ENCODE peak calls at places on chromosomes 4 and X, in five cellular contexts. One of them, this sample, is unnamed. For H3K9me3, the result is how much of the 10 kb centered on the place peaks cover.

GRCh38 chr4:11799182-11799581 is 370.5 kb upstream of the HS3ST1 start:
- DNase-seq in heart left ventricle: no peak
- DNase-seq in stomach: peak
- DNase-seq in tibial nerve: no peak
- DNase-seq in uterus: no peak
- DNase-seq in this sample: no peak

GRCh38 chr4:114466299-114466698 is 132.3 kb upstream of the UGT8 start:
- DNase-seq in heart left ventricle: no peak
- DNase-seq in stomach: no peak
- DNase-seq in tibial nerve: no peak
- DNase-seq in uterus: no peak
- DNase-seq in this sample: no peak

GRCh38 chr4:175308236-175308635 is 390.1 kb downstream of the ADAM29 start:
- DNase-seq in heart left ventricle: no peak
- DNase-seq in stomach: no peak
- DNase-seq in tibial nerve: no peak
- DNase-seq in uterus: no peak
- DNase-seq in this sample: no peak

GRCh38 chr4:174383783-174384182 is 100.1 kb downstream of the CEP44 start:
- DNase-seq in heart left ventricle: no peak
- DNase-seq in stomach: no peak
- DNase-seq in tibial nerve: no peak
- DNase-seq in uterus: no peak
- DNase-seq in this sample: no peak

GRCh38 chr4:48449151-48449550 is 34.0 kb upstream of the SLC10A4 start:
- DNase-seq in heart left ventricle: no peak
- DNase-seq in stomach: no peak
- DNase-seq in tibial nerve: no peak
- DNase-seq in uterus: no peak
- DNase-seq in this sample: no peak

GRCh38 chr4:165537028-165537648 is 158.3 kb downstream of the CPE start:
- DNase-seq in heart left ventricle: no peak
- DNase-seq in stomach: no peak
- DNase-seq in tibial nerve: no peak
- DNase-seq in uterus: no peak
- DNase-seq in this sample: no peak

GRCh38 chr4:147246096-147246495 is 234.8 kb upstream of the EDNRA start:
- DNase-seq in heart left ventricle: no peak
- DNase-seq in stomach: no peak
- DNase-seq in tibial nerve: no peak
- DNase-seq in uterus: no peak
- DNase-seq in this sample: no peak

GRCh38 chr4:78784255-78784654 is 8.1 kb downstream of the BMP2K start:
- DNase-seq in heart left ventricle: no peak
- DNase-seq in stomach: no peak
- DNase-seq in tibial nerve: no peak
- DNase-seq in uterus: no peak
- DNase-seq in this sample: no peak

GRCh38 chr4:156196722-156197121 is 243.1 kb upstream of the CTSO start:
- DNase-seq in heart left ventricle: no peak
- DNase-seq in stomach: no peak
- DNase-seq in tibial nerve: no peak
- DNase-seq in uterus: no peak
- DNase-seq in this sample: no peak

GRCh38 chrX:13131511-13132137 is 87.2 kb upstream of the FAM9C start:
- DNase-seq in heart left ventricle: no peak
- DNase-seq in stomach: no peak
- DNase-seq in tibial nerve: no peak
- DNase-seq in uterus: no peak
- DNase-seq in this sample: no peak

GRCh38 chrX:107537815-107538214 is 88.4 kb downstream of the FRMPD3 start:
- DNase-seq in heart left ventricle: no peak
- DNase-seq in stomach: peak
- DNase-seq in tibial nerve: no peak
- DNase-seq in uterus: no peak
- DNase-seq in this sample: no peak

GRCh38 chr4:76689079-76689817 is 208.7 kb downstream of the SOWAHB start:
- DNase-seq in heart left ventricle: peak
- DNase-seq in stomach: peak
- DNase-seq in tibial nerve: no peak
- DNase-seq in uterus: peak
- DNase-seq in this sample: no peak

GRCh38 chr4:143784567-143784966 is 84.1 kb upstream of the FREM3 start:
- DNase-seq in heart left ventricle: no peak
- DNase-seq in stomach: no peak
- DNase-seq in tibial nerve: no peak
- DNase-seq in uterus: no peak
- DNase-seq in this sample: no peak

GRCh38 chrX:150363561-150364346 is 637 bp downstream of the MAMLD1 start:
- DNase-seq in heart left ventricle: peak
- DNase-seq in stomach: no peak
- DNase-seq in tibial nerve: peak
- DNase-seq in uterus: no peak
- DNase-seq in this sample: no peak

GRCh38 chrX:153909024-153909979 is 4.8 kb downstream of the AVPR2 start:
- DNase-seq in heart left ventricle: peak
- DNase-seq in stomach: no peak
- DNase-seq in tibial nerve: no peak
- DNase-seq in uterus: no peak
- DNase-seq in this sample: no peak

GRCh38 chr4:112523008-112523440 is 7.0 kb upstream of the NEUROG2 start:
- DNase-seq in heart left ventricle: peak
- DNase-seq in stomach: no peak
- DNase-seq in tibial nerve: no peak
- DNase-seq in uterus: no peak
- DNase-seq in this sample: no peak

GRCh38 chr4:101400096-101400495 is 52.8 kb upstream of the PPP3CA start:
- DNase-seq in heart left ventricle: no peak
- DNase-seq in stomach: no peak
- DNase-seq in tibial nerve: no peak
- DNase-seq in uterus: no peak
- DNase-seq in this sample: no peak

GRCh38 chr4:76364763-76365162 is 56.2 kb downstream of the CCDC158 start:
- DNase-seq in heart left ventricle: no peak
- DNase-seq in stomach: no peak
- DNase-seq in tibial nerve: no peak
- DNase-seq in uterus: no peak
- DNase-seq in this sample: no peak

GRCh38 chr4:12852338-12853307 is 631.5 kb downstream of the RAB28 start:
- DNase-seq in heart left ventricle: no peak
- DNase-seq in stomach: no peak
- DNase-seq in tibial nerve: no peak
- DNase-seq in uterus: peak
- DNase-seq in this sample: no peak

GRCh38 chr4:116925900-116926457 is 159.4 kb downstream of the TRAM1L1 start:
- DNase-seq in heart left ventricle: no peak
- DNase-seq in stomach: peak
- DNase-seq in tibial nerve: no peak
- DNase-seq in uterus: no peak
- DNase-seq in this sample: no peak

GRCh38 chrX:100413231-100413630 is 3.2 kb upstream of the PCDH19 start:
- DNase-seq in heart left ventricle: no peak
- DNase-seq in stomach: peak
- DNase-seq in tibial nerve: peak
- DNase-seq in uterus: no peak
- DNase-seq in this sample: no peak

GRCh38 chrX:23554304-23554703 is 113.0 kb upstream of the PRDX4 start:
- DNase-seq in heart left ventricle: no peak
- DNase-seq in stomach: no peak
- DNase-seq in tibial nerve: no peak
- DNase-seq in uterus: no peak
- DNase-seq in this sample: no peak

GRCh38 chr4:1177274-1178141 is 5.1 kb upstream of the SPON2 start:
- DNase-seq in heart left ventricle: peak
- DNase-seq in stomach: peak
- DNase-seq in tibial nerve: no peak
- DNase-seq in uterus: no peak
- DNase-seq in this sample: peak

GRCh38 chr4:30461218-30461617 is 259.0 kb upstream of the PCDH7 start:
- DNase-seq in heart left ventricle: no peak
- DNase-seq in stomach: no peak
- DNase-seq in tibial nerve: no peak
- DNase-seq in uterus: no peak
- DNase-seq in this sample: no peak

GRCh38 chrX:118066867-118067515 is 49.6 kb downstream of the KLHL13 start:
- DNase-seq in heart left ventricle: no peak
- DNase-seq in stomach: no peak
- DNase-seq in tibial nerve: no peak
- DNase-seq in uterus: no peak
- DNase-seq in this sample: no peak

GRCh38 chrX:11212741-11213140 is 80.5 kb upstream of the AMELX start:
- DNase-seq in heart left ventricle: no peak
- DNase-seq in stomach: no peak
- DNase-seq in tibial nerve: no peak
- DNase-seq in uterus: no peak
- DNase-seq in this sample: no peak

GRCh38 chrX:152070186-152070585 is 68.2 kb downstream of the MAGEA10 start:
- DNase-seq in heart left ventricle: no peak
- DNase-seq in stomach: no peak
- DNase-seq in tibial nerve: no peak
- DNase-seq in uterus: no peak
- DNase-seq in this sample: no peak

GRCh38 chr4:113080050-113080449 is 30.6 kb downstream of the ANK2 start:
- DNase-seq in heart left ventricle: no peak
- DNase-seq in stomach: no peak
- DNase-seq in tibial nerve: no peak
- DNase-seq in uterus: no peak
- DNase-seq in this sample: no peak

GRCh38 chr4:3010998-3011397 is 47.6 kb downstream of the GRK4 start:
- DNase-seq in heart left ventricle: no peak
- DNase-seq in stomach: no peak
- DNase-seq in tibial nerve: no peak
- DNase-seq in uterus: peak
- DNase-seq in this sample: no peak

GRCh38 chr4:82469776-82470345 is 39.5 kb downstream of the ENOPH1 start:
- DNase-seq in heart left ventricle: no peak
- DNase-seq in stomach: no peak
- DNase-seq in tibial nerve: no peak
- DNase-seq in uterus: no peak
- DNase-seq in this sample: no peak

GRCh38 chrX:103376118-103376978 is at the start of gene BEX3:
- DNase-seq in heart left ventricle: peak
- DNase-seq in stomach: peak
- DNase-seq in tibial nerve: peak
- DNase-seq in uterus: peak
- DNase-seq in this sample: no peak
- TF ChIP-seq POLR2A in heart left ventricle: no peak
- TF ChIP-seq POLR2A in stomach: no peak
- TF ChIP-seq POLR2A in tibial nerve: peak
- TF ChIP-seq POLR2A in uterus: peak
- TF ChIP-seq POLR2A in this sample: no peak

GRCh38 chrX:40248822-40249221 is 151.1 kb upstream of the BCOR start:
- DNase-seq in heart left ventricle: no peak
- DNase-seq in stomach: no peak
- DNase-seq in tibial nerve: no peak
- DNase-seq in uterus: no peak
- DNase-seq in this sample: no peak

GRCh38 chrX:40245411-40246140 is 147.8 kb upstream of the BCOR start:
- DNase-seq in heart left ventricle: no peak
- DNase-seq in stomach: no peak
- DNase-seq in tibial nerve: no peak
- DNase-seq in uterus: peak
- DNase-seq in this sample: no peak

GRCh38 chrX:40247382-40247781 is 149.6 kb upstream of the BCOR start:
- DNase-seq in heart left ventricle: no peak
- DNase-seq in stomach: no peak
- DNase-seq in tibial nerve: no peak
- DNase-seq in uterus: no peak
- DNase-seq in this sample: no peak

GRCh38 chrX:40247848-40248622 is 150.3 kb upstream of the BCOR start:
- DNase-seq in heart left ventricle: no peak
- DNase-seq in stomach: no peak
- DNase-seq in tibial nerve: no peak
- DNase-seq in uterus: no peak
- DNase-seq in this sample: no peak

DNA sequence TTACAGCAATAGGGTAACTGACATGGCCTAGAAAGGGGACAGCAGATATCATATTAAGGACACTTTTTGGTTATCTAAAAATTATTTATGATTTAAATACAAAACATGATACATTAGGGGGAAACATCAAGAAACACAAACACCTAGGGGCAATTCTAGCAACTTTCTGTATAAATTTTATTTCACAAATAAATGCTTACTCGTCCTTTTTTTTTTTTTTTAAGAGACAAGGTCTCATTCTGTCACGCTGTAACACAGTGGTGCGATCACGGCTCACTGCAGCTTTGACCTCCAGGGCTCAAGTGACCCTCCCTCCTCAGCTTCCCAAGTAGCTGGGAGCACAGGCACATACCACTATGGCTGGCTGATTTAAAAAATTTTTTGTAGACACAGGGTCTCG is 151.8 kb upstream of the BCOR start:
- DNase-seq in heart left ventricle: no peak
- DNase-seq in stomach: no peak
- DNase-seq in tibial nerve: no peak
- DNase-seq in uterus: no peak
- DNase-seq in this sample: no peak
- H3K9me3 ChIP-seq in heart left ventricle: under half
- H3K9me3 ChIP-seq in stomach: under half
- H3K9me3 ChIP-seq in tibial nerve: under half
- H3K9me3 ChIP-seq in uterus: under half
- H3K9me3 ChIP-seq in this sample: under half

DNA sequence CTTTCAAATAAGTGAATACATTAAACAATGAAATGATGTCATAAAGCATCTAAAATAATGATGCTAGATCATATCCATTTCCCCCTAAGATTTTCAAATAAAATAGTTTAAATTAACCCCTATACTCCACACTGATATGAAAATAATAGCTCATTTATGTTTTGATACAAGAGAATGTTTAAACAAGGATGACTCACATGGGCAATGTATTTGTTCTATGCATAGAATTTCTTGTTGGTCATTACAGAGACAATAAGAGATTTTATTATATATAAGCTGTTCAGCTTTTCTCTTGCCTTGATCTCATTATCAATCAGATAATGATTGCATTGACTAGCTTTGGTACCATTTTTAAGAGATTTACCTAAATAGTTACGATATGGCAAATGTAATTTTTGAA is 411.7 kb downstream of the ARHGAP24 start:
- DNase-seq in heart left ventricle: no peak
- DNase-seq in stomach: no peak
- DNase-seq in tibial nerve: no peak
- DNase-seq in uterus: no peak
- DNase-seq in this sample: no peak
- H3K4me3 ChIP-seq in heart left ventricle: no peak
- H3K4me3 ChIP-seq in stomach: no peak
- H3K4me3 ChIP-seq in tibial nerve: no peak
- H3K4me3 ChIP-seq in uterus: no peak
- H3K4me3 ChIP-seq in this sample: no peak

DNA sequence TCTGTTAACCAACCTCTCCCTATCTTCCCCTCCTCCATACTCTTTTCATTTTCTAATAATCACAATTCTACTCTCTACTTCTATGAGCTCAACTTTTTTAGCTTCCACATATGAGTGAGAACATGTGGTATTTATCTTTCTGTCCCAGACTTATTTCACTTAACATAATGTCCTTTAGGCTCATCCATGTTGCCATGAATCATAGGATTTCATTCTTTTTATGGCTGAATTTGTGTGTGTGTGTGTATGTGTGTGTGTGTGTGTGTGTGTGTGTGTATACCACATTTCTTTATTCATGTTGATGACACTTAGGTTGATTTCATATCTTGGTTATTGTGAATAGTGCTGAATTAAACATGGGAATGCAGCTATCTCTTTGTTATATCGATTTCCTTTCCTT is 37.4 kb downstream of the RUFY3 start:
- DNase-seq in heart left ventricle: no peak
- DNase-seq in stomach: no peak
- DNase-seq in tibial nerve: no peak
- DNase-seq in uterus: no peak
- DNase-seq in this sample: no peak
- TF ChIP-seq POLR2A in heart left ventricle: no peak
- TF ChIP-seq POLR2A in stomach: no peak
- TF ChIP-seq POLR2A in tibial nerve: no peak
- TF ChIP-seq POLR2A in uterus: no peak
- TF ChIP-seq POLR2A in this sample: no peak

This sample was measured in gastrocnemius medialis.